ENCODE peak calls at places on chromosomes 4 and X, in nine cellular contexts. Y is SK-N-SH; V is ascending aorta; O is lung; H is HCT116; L is cardiac muscle cell; D is CD8-positive, alpha-beta T cell; U is GM23248; M is ovary. P is an unnamed sample.
A peak's percentile ranks its signal among the peaks of the same experiment; 100 is the strongest.

GRCh38 chr4:304987-305680 is at the start of gene ZNF732:
- DNase-seq in Y (peak; percentile 88), V (no peak), O (no peak), H (no peak), L (peak; percentile 87), D (no peak), U (peak; percentile 84), M (peak; percentile 39), P (no peak)

GRCh38 chrX:129346574-129346973 is 176.7 kb downstream of the SMARCA1 start:
- DNase-seq in Y (no peak), V (no peak), O (no peak), H (no peak), L (no peak), D (no peak), U (no peak), M (no peak), P (no peak)

GRCh38 chr4:67327245-67327860 is 217.9 kb downstream of the CENPC start:
- DNase-seq in Y (peak; percentile 55), V (no peak), O (peak; percentile 46), H (peak; percentile 32), L (peak; percentile 73), D (peak; percentile 37), U (peak; percentile 68), M (no peak), P (peak; percentile 83)

GRCh38 chrX:154549766-154550165 is 2.3 kb downstream of the IKBKG start:
- DNase-seq in Y (no peak), V (no peak), O (no peak), H (no peak), L (no peak), D (no peak), U (peak; percentile 31), M (no peak), P (no peak)

GRCh38 chrX:122565952-122566351 is 618.1 kb upstream of the GRIA3 start:
- DNase-seq in Y (peak; percentile 22), V (no peak), O (no peak), H (peak; percentile 7), L (peak; percentile 64), D (no peak), U (peak; percentile 93), M (no peak), P (no peak)

GRCh38 chrX:96004386-96004785 is 680.3 kb upstream of the DIAPH2 start:
- DNase-seq in Y (no peak), V (no peak), O (no peak), H (no peak), L (peak; percentile 48), D (no peak), U (no peak), M (no peak), P (no peak)

GRCh38 chrX:112450810-112451209 is 228.9 kb downstream of the LHFPL1 start:
- DNase-seq in Y (no peak), V (no peak), O (no peak), H (no peak), L (no peak), D (no peak), U (no peak), M (no peak), P (no peak)

GRCh38 chrX:45009371-45010000 is 136.5 kb downstream of the KDM6A start:
- DNase-seq in Y (no peak), V (no peak), O (no peak), H (no peak), L (no peak), D (no peak), U (peak; percentile 58), M (no peak), P (no peak)

GRCh38 chr4:38574559-38575333 is 89.3 kb upstream of the KLF3 start:
- DNase-seq in Y (no peak), V (no peak), O (no peak), H (no peak), L (no peak), D (no peak), U (peak; percentile 40), M (no peak), P (no peak)

GRCh38 chr4:188767496-188767895 is 628.3 kb downstream of the TRIML1 start:
- DNase-seq in Y (no peak), V (no peak), O (no peak), H (no peak), L (no peak), D (no peak), U (no peak), M (no peak), P (no peak)

GRCh38 chr4:22488136-22488535 is 27.7 kb downstream of the ADGRA3 start:
- DNase-seq in Y (no peak), V (no peak), O (no peak), H (no peak), L (no peak), D (no peak), U (no peak), M (no peak), P (no peak)

GRCh38 chr4:155667538-155668511 is 1.2 kb downstream of the GUCY1A1 start:
- DNase-seq in Y (peak; percentile 80), V (no peak), O (peak; percentile 37), H (no peak), L (peak; percentile 62), D (no peak), U (peak; percentile 45), M (peak; percentile 34), P (peak; percentile 76)
- H3K27me3 ChIP-seq in Y (peaks cover 33% of the 10 kb centered on the region), V (no peaks in the 10 kb centered on the region), O (no peaks in the 10 kb centered on the region), H (no peaks in the 10 kb centered on the region), L (no peaks in the 10 kb centered on the region), D (no peaks in the 10 kb centered on the region), U (peaks cover 49% of the 10 kb centered on the region), M (no peaks in the 10 kb centered on the region), P (peaks cover 31% of the 10 kb centered on the region)

GRCh38 chrX:7263961-7264360 is 116.0 kb upstream of the PUDP start:
- DNase-seq in Y (no peak), V (no peak), O (no peak), H (no peak), L (no peak), D (no peak), U (peak; percentile 23), M (no peak), P (no peak)

GRCh38 chrX:7262551-7262950 is 114.6 kb upstream of the PUDP start:
- DNase-seq in Y (no peak), V (no peak), O (no peak), H (no peak), L (no peak), D (no peak), U (no peak), M (no peak), P (no peak)

GRCh38 chrX:7263330-7263729 is 115.4 kb upstream of the PUDP start:
- DNase-seq in Y (no peak), V (no peak), O (no peak), H (no peak), L (no peak), D (no peak), U (no peak), M (no peak), P (no peak)

GRCh38 chrX:7264399-7264798 is 116.4 kb upstream of the PUDP start:
- DNase-seq in Y (no peak), V (no peak), O (no peak), H (no peak), L (no peak), D (no peak), U (no peak), M (no peak), P (no peak)

DNA sequence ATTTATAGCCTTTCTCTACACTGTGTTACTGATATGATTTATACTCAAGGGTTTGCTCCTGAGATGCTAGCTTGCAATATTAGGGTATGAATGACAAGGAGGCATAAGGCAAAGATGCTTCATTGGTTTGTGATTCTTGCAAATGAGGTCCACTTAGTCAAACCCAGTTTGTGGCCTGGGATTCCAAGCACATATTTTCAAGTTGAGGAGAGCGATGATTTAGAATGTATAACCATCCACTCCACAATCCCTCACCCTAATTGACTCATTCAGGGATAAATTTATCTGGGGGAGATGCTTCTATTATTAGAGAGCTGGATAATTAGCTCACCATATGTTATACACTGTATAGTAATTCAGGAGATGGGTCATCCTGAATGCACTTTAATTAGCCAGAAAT is 118.3 kb upstream of the PUDP start:
- DNase-seq in Y (no peak), V (no peak), O (no peak), H (no peak), L (no peak), D (no peak), U (peak; percentile 46), M (no peak), P (no peak)
- H3K4me1 ChIP-seq in Y (no peaks in the 10 kb centered on the region), V (no peaks in the 10 kb centered on the region), O (no peaks in the 10 kb centered on the region), H (no peaks in the 10 kb centered on the region), L (no peaks in the 10 kb centered on the region), D (no peaks in the 10 kb centered on the region), U (peaks cover 25% of the 10 kb centered on the region), M (peaks cover 2% of the 10 kb centered on the region), P (no peaks in the 10 kb centered on the region)

GRCh38 chr4:187207931-187208330 is 484.3 kb upstream of the FAT1 start:
- DNase-seq in Y (no peak), V (no peak), O (no peak), H (no peak), L (no peak), D (no peak), U (no peak), M (no peak), P (no peak)

GRCh38 chr4:187209921-187210613 is 486.4 kb upstream of the FAT1 start:
- DNase-seq in Y (no peak), V (no peak), O (no peak), H (no peak), L (peak; percentile 44), D (no peak), U (peak; percentile 78), M (peak; percentile 40), P (no peak)

GRCh38 chr4:187204389-187204920 is 480.8 kb upstream of the FAT1 start:
- DNase-seq in Y (no peak), V (no peak), O (peak; percentile 41), H (no peak), L (no peak), D (no peak), U (no peak), M (no peak), P (no peak)

DNA sequence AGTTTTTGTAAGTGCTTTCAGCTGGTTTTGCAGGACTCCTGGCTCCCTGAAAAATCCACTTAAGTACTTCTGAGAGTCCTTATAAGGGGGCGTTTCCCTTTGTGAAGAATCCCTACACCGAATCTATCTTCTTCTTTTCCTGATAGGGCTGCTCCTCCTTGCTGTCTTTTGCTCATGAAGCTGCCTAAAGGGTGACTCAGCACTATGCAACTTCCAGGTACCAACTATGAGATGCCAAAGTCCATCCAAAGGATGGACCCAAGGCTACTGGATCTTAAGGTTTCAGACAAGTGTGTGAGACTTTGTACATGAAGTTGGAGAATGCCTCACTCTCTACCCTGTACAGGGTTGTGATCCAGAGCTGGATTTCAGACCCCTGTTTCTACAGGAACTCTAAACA is 485.0 kb upstream of the FAT1 start:
- DNase-seq in Y (no peak), V (no peak), O (no peak), H (no peak), L (no peak), D (no peak), U (no peak), M (no peak), P (no peak)
- H3K27me3 ChIP-seq in Y (no peaks in the 10 kb centered on the region), V (no peaks in the 10 kb centered on the region), O (no peaks in the 10 kb centered on the region), H (no peaks in the 10 kb centered on the region), L (no peaks in the 10 kb centered on the region), D (no peaks in the 10 kb centered on the region), U (peaks cover 9% of the 10 kb centered on the region), M (no peaks in the 10 kb centered on the region), P (no peaks in the 10 kb centered on the region)

DNA sequence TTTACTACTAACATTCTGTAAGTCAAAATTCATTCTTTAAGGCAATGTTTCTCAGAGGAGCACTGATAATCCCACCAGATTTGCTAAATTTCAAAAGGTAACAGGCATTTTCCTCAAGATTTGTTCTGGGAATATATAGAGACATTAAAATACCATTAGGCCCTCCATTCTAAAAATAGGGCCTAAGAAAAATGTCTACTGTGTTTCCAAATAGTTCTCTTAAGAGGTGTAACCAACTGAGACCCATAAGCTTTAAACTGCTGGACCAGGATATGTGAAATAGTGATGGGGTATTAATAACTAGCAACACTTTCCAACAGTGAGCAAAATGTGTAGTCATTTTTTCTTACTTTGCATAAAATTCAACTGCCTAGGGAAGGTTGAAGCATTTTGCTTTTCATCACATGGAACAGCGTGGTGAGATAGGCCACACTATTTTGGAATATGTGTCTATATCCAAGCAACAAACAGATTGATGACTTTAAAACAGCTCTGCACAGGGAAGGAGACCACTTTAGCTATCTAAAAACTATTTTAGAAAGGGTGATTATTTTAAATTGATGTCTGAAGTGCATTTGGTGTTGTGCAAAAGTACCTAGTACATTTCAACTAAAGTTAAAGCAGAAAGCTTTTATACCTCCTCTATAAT is 89.9 kb downstream of the CORIN start:
- DNase-seq in Y (no peak), V (no peak), O (no peak), H (no peak), L (no peak), D (no peak), U (no peak), M (no peak), P (no peak)
- H3K4me1 ChIP-seq in Y (peaks cover 2% of the 10 kb centered on the region), V (no peaks in the 10 kb centered on the region), O (peaks cover 2% of the 10 kb centered on the region), H (no peaks in the 10 kb centered on the region), L (peaks cover 78% of the 10 kb centered on the region), D (no peaks in the 10 kb centered on the region), U (no peaks in the 10 kb centered on the region), M (no peaks in the 10 kb centered on the region), P (no peaks in the 10 kb centered on the region)

P was measured in endodermal cell.